ENCODE peak calls at places on chromosomes 13 and 19, in eight cellular contexts. W is HT1080; R is AG09309; S is activated T-helper 2 cell treated with anti-CD3 and anti-CD28 coated beads, Interferon-gamma antibody, Interleukin-2, Interleukin-4, amounts not matched to agents 10 μg/mL and 5 μg/mL and 100 μg/mL, durations not matched to agents 14 hours and 24 hours and 36 hours; C is ELR; U is stimulated activated CD8-positive, alpha-beta memory T cell treated with anti-CD3 and anti-CD28 coated beads, Interleukin-2, amount 100 ng/mL, for 48 hours; N is fibroblast of the aortic adventitia; G is A172. M is an unnamed sample.

GRCh38 chr19:1671716-1672037 is 19.3 kb upstream of the TCF3 start:
- DNase-seq in R (no peak), W (no peak), S (no peak), C (no peak), G (no peak), U (no peak), N (no peak), M (no peak)

GRCh38 chr13:40433577-40433976 is 232.9 kb downstream of the FOXO1 start:
- DNase-seq in W (peak), N (no peak), G (no peak), R (no peak), U (no peak), C (peak), S (no peak), M (no peak)

GRCh38 chr19:18605196-18605545 is 1.4 kb downstream of the CRLF1 start:
- DNase-seq in G (no peak), N (no peak), U (no peak), S (no peak), R (no peak), W (no peak), C (no peak), M (no peak)

GRCh38 chr13:44117351-44117750 is 237.6 kb downstream of the LACC1 start:
- DNase-seq in U (no peak), W (peak), C (peak), R (no peak), S (no peak), N (peak), G (peak), M (no peak)

GRCh38 chr13:60627071-60627686 is 230.2 kb downstream of the TDRD3 start:
- DNase-seq in R (no peak), G (peak), N (peak), S (no peak), W (peak), U (no peak), C (peak), M (no peak)

GRCh38 chr19:47109541-47110375 is 3.8 kb downstream of the ZC3H4 start:
- DNase-seq in G (no peak), W (no peak), U (peak), C (peak), R (no peak), S (peak), N (peak), M (no peak)

GRCh38 chr19:39144487-39145071 is 19.0 kb downstream of the PAK4 start:
- DNase-seq in G (no peak), R (no peak), C (no peak), S (no peak), N (peak), W (no peak), U (no peak), M (peak)

GRCh38 chr19:6725513-6726231 is 5.2 kb upstream of the C3 start:
- DNase-seq in W (no peak), N (no peak), G (no peak), U (no peak), R (no peak), C (no peak), S (no peak), M (no peak)

GRCh38 chr19:29860492-29860891 is 48.7 kb downstream of the CCNE1 start:
- DNase-seq in R (no peak), U (no peak), C (peak), S (no peak), N (no peak), W (peak), G (peak), M (no peak)

GRCh38 chr19:46447824-46448223 is 19.1 kb upstream of the PNMA8C start:
- DNase-seq in R (no peak), N (no peak), S (no peak), C (no peak), U (no peak), G (no peak), W (no peak), M (no peak)

GRCh38 chr13:72495681-72496080 is 231.7 kb downstream of the MZT1 start:
- DNase-seq in G (no peak), W (no peak), N (no peak), U (no peak), R (no peak), C (no peak), S (no peak), M (no peak)

GRCh38 chr19:1154731-1155351 is 19.2 kb downstream of the SBNO2 start:
- DNase-seq in G (peak), N (peak), U (no peak), C (peak), R (peak), S (no peak), W (no peak), M (peak)

GRCh38 chr19:10891360-10892108 is 20.2 kb downstream of the CARM1 start:
- DNase-seq in S (no peak), N (peak), U (no peak), R (no peak), G (no peak), W (no peak), C (no peak), M (peak)

GRCh38 chr19:40754611-40755247 is 3.7 kb downstream of the SNRPA start:
- DNase-seq in R (no peak), N (no peak), U (peak), W (no peak), S (peak), G (no peak), C (peak), M (no peak)

GRCh38 chr13:33509642-33510229 is 224.2 kb upstream of the STARD13 start:
- DNase-seq in R (no peak), G (peak), U (no peak), S (no peak), W (no peak), N (peak), C (peak), M (peak)

GRCh38 chr13:102399791-102400618 is 1.8 kb downstream of the FGF14 start:
- DNase-seq in C (no peak), U (no peak), R (no peak), N (no peak), G (no peak), S (no peak), W (no peak), M (peak)

GRCh38 chr13:27395007-27395510 is 29.4 kb upstream of the GTF3A start:
- DNase-seq in C (no peak), S (no peak), U (no peak), N (no peak), G (no peak), R (no peak), W (no peak), M (no peak)

GRCh38 chr13:84208251-84208650 is 326.0 kb upstream of the SLITRK1 start:
- DNase-seq in N (no peak), S (no peak), W (no peak), G (no peak), U (no peak), R (no peak), C (no peak), M (no peak)

GRCh38 chr13:101258071-101258470 is 158.2 kb downstream of the NALCN start:
- DNase-seq in U (peak), G (peak), R (peak), N (peak), S (peak), W (peak), C (peak), M (no peak)

GRCh38 chr13:24995225-24995804 is 100.6 kb upstream of the PABPC3 start:
- DNase-seq in R (peak), N (peak), U (peak), S (peak), C (peak), W (peak), G (peak), M (no peak)

GRCh38 chr19:30666301-30666803 is 294.2 kb downstream of the ZNF536 start:
- DNase-seq in S (no peak), G (peak), U (peak), R (no peak), W (no peak), C (peak), N (peak), M (no peak)

GRCh38 chr19:45005787-45006186 is 4.5 kb downstream of the RELB start:
- DNase-seq in N (no peak), R (no peak), W (no peak), G (no peak), U (no peak), C (no peak), S (no peak), M (no peak)

GRCh38 chr19:49064768-49065611 is at the start of gene NTF4:
- DNase-seq in G (no peak), U (no peak), N (no peak), C (peak), W (no peak), S (no peak), R (no peak), M (peak)

GRCh38 chr13:20254076-20254475 is 22.0 kb upstream of the GJB6 start:
- DNase-seq in C (no peak), R (no peak), S (no peak), U (no peak), G (no peak), W (no peak), N (no peak), M (no peak)

GRCh38 chr13:29847501-29847983 is 2.9 kb downstream of the UBL3 start:
- DNase-seq in W (peak), S (no peak), N (peak), R (no peak), C (peak), G (peak), U (no peak), M (no peak)

GRCh38 chr13:79995334-79995733 is 345.6 kb downstream of the SPRY2 start:
- DNase-seq in C (peak), G (peak), N (peak), W (peak), R (peak), S (no peak), U (no peak), M (no peak)

GRCh38 chr19:49290517-49290916 is 34.5 kb downstream of the SLC6A16 start:
- DNase-seq in S (no peak), N (no peak), R (no peak), W (no peak), U (no peak), G (no peak), C (no peak), M (no peak)

GRCh38 chr19:38723606-38724379 is 20.5 kb downstream of the CAPN12 start:
- DNase-seq in C (no peak), N (no peak), R (no peak), G (no peak), W (no peak), U (no peak), S (no peak), M (no peak)

GRCh38 chr13:33251131-33251629 is 34.4 kb downstream of the STARD13 start:
- DNase-seq in S (no peak), U (no peak), C (peak), N (peak), R (peak), G (peak), W (peak), M (no peak)

GRCh38 chr13:98535501-98536357 is 41.2 kb downstream of the STK24 start:
- DNase-seq in W (no peak), G (no peak), N (no peak), C (no peak), S (no peak), R (no peak), U (no peak), M (no peak)

GRCh38 chr13:25375727-25376358 is 4.1 kb downstream of the ATP8A2 start:
- DNase-seq in U (no peak), W (peak), G (peak), C (peak), R (peak), N (peak), S (no peak), M (no peak)

GRCh38 chr13:113589251-113589960 is 4.9 kb downstream of the TFDP1 start:
- DNase-seq in C (no peak), S (no peak), G (no peak), U (no peak), N (no peak), R (no peak), W (no peak), M (peak)

GRCh38 chr13:78660130-78660857 is 1.3 kb upstream of the OBI1 start:
- DNase-seq in W (no peak), U (peak), R (no peak), G (peak), N (peak), C (no peak), S (no peak), M (peak)

GRCh38 chr13:83796364-83796763 is 85.9 kb downstream of the SLITRK1 start:
- DNase-seq in R (no peak), S (no peak), C (no peak), N (no peak), G (no peak), W (no peak), U (no peak), M (no peak)

GRCh38 chr13:32228330-32229041 is 86.7 kb downstream of the ZAR1L start:
- DNase-seq in U (no peak), W (peak), N (no peak), S (no peak), G (peak), C (peak), R (no peak), M (no peak)

GRCh38 chr13:60001892-60002291 is 161.8 kb downstream of the DIAPH3 start:
- DNase-seq in W (no peak), R (no peak), N (no peak), C (no peak), G (no peak), S (no peak), U (no peak), M (no peak)

GRCh38 chr13:113642563-113642962 is 15.4 kb downstream of the ATP4B start:
- DNase-seq in N (no peak), S (no peak), C (no peak), W (no peak), U (no peak), G (no peak), R (no peak), M (no peak)

GRCh38 chr13:114025432-114026127 is 51.7 kb upstream of the C13orf46 start:
- DNase-seq in G (peak), U (no peak), C (no peak), R (no peak), N (peak), W (no peak), S (no peak), M (no peak)

GRCh38 chr19:46180701-46181385 is 32.8 kb downstream of the IGFL2 start:
- DNase-seq in C (peak), R (no peak), S (no peak), G (peak), W (peak), N (peak), U (no peak), M (no peak)

M was measured in kidney.